ENCODE peak calls at places on chromosome 9, in eight cellular contexts. R is psoas muscle, U is fibroblast of lung, W is D721Med, Z is RWPE2, D is endodermal cell, V is BJ, H is bronchial epithelial cell. C is an unnamed sample.

GRCh38 chr9:111037744-111038335 is 430 bp downstream of the LPAR1 start:
- DNase-seq in R (peak; percentile 42), U (peak; percentile 44), W (no peak), Z (peak; percentile 68), D (peak; percentile 85), V (no peak), H (no peak), C (no peak)

GRCh38 chr9:97529363-97530076 is 28.1 kb downstream of the TMOD1 start:
- DNase-seq in R (no peak), U (peak; percentile 5), W (no peak), Z (no peak), D (no peak), V (no peak), H (peak; percentile 78), C (no peak)

GRCh38 chr9:88087906-88088305 is 50.4 kb downstream of the SPATA31C2 start:
- DNase-seq in R (no peak), U (no peak), W (no peak), Z (no peak), D (no peak), V (no peak), H (no peak), C (no peak)

GRCh38 chr9:96450613-96451544 is 910 bp downstream of the HABP4 start:
- DNase-seq in R (peak; percentile 19), U (peak; percentile 35), W (no peak), Z (no peak), D (peak; percentile 76), V (no peak), H (peak; percentile 23), C (no peak)

GRCh38 chr9:91427873-91428272 is 4.2 kb upstream of the NFIL3 start:
- DNase-seq in R (no peak), U (peak; percentile 83), W (no peak), Z (no peak), D (no peak), V (no peak), H (peak; percentile 88), C (no peak)

GRCh38 chr9:88949961-88950340 is 41.3 kb upstream of the S1PR3 start:
- DNase-seq in R (no peak), U (peak; percentile 65), W (no peak), Z (no peak), D (no peak), V (no peak), H (peak; percentile 79), C (no peak)

GRCh38 chr9:101832464-101832863 is 94.0 kb upstream of the GRIN3A start:
- DNase-seq in R (no peak), U (no peak), W (no peak), Z (no peak), D (no peak), V (no peak), H (no peak), C (no peak)

GRCh38 chr9:91547076-91547475 is 123.4 kb upstream of the NFIL3 start:
- DNase-seq in R (no peak), U (peak; percentile 84), W (no peak), Z (no peak), D (no peak), V (no peak), H (no peak), C (no peak)

GRCh38 chr9:91775011-91775707 is 174.9 kb downstream of the ROR2 start:
- DNase-seq in R (peak; percentile 54), U (peak; percentile 42), W (peak; percentile 63), Z (no peak), D (peak; percentile 92), V (no peak), H (peak; percentile 33), C (no peak)

GRCh38 chr9:757246-757881 is 84.1 kb upstream of the DMRT1 start:
- DNase-seq in R (no peak), U (peak; percentile 60), W (peak; percentile 51), Z (peak; percentile 58), D (peak; percentile 86), V (no peak), H (peak; percentile 46), C (no peak)

GRCh38 chr9:17219261-17219660 is 84.4 kb downstream of the CNTLN start:
- DNase-seq in R (no peak), U (peak; percentile 3), W (no peak), Z (no peak), D (no peak), V (no peak), H (peak; percentile 20), C (no peak)

GRCh38 chr9:87513171-87513570 is 15.5 kb downstream of the DAPK1 start:
- DNase-seq in R (no peak), U (no peak), W (no peak), Z (no peak), D (no peak), V (no peak), H (no peak), C (no peak)

GRCh38 chr9:87587356-87587745 is 89.7 kb downstream of the DAPK1 start:
- DNase-seq in R (no peak), U (no peak), W (no peak), Z (no peak), D (no peak), V (no peak), H (no peak), C (no peak)

GRCh38 chr9:71684566-71684965 is 83.7 kb downstream of the CEMIP2 start:
- DNase-seq in R (no peak), U (no peak), W (no peak), Z (no peak), D (no peak), V (no peak), H (no peak), C (no peak)

GRCh38 chr9:86891091-86891490 is 56.2 kb downstream of the GAS1 start:
- DNase-seq in R (no peak), U (no peak), W (no peak), Z (no peak), D (no peak), V (no peak), H (no peak), C (peak; percentile 29)

GRCh38 chr9:87850405-87850804 is 32.3 kb upstream of the SPATA31E1 start:
- DNase-seq in R (no peak), U (peak; percentile 84), W (no peak), Z (no peak), D (no peak), V (peak; percentile 59), H (peak; percentile 70), C (peak; percentile 65)

GRCh38 chr9:78882501-78882900 is 585.6 kb downstream of the PSAT1 start:
- DNase-seq in R (no peak), U (no peak), W (no peak), Z (no peak), D (no peak), V (no peak), H (no peak), C (no peak)

GRCh38 chr9:35732185-35733108 is at the start of the genes CREB3 and TLN1:
- DNase-seq in R (peak; percentile 98), U (peak; percentile 99), W (peak; percentile 95), Z (peak; percentile 98), D (peak; percentile 98), V (peak; percentile 96), H (peak; percentile 96), C (peak; percentile 98)
- TF ChIP-seq CTCF in R (no peak), U (no peak), W (peak; percentile 47), Z (peak; percentile 46), D (no peak), V (no peak), H (peak; percentile 3), C (peak; percentile 1)

GRCh38 chr9:70094747-70095146 is 51.1 kb downstream of the MAMDC2 start:
- DNase-seq in R (no peak), U (no peak), W (no peak), Z (no peak), D (no peak), V (no peak), H (no peak), C (no peak)

GRCh38 chr9:70093095-70093494 is 49.4 kb downstream of the MAMDC2 start:
- DNase-seq in R (no peak), U (no peak), W (no peak), Z (no peak), D (no peak), V (no peak), H (no peak), C (no peak)

GRCh38 chr9:70091103-70091502 is 47.5 kb downstream of the MAMDC2 start:
- DNase-seq in R (no peak), U (no peak), W (no peak), Z (no peak), D (no peak), V (no peak), H (no peak), C (no peak)

GRCh38 chr9:70093944-70094343 is 50.3 kb downstream of the MAMDC2 start:
- DNase-seq in R (no peak), U (no peak), W (no peak), Z (no peak), D (no peak), V (no peak), H (peak; percentile 18), C (no peak)

GRCh38 chr9:70091553-70091952 is 47.9 kb downstream of the MAMDC2 start:
- DNase-seq in R (no peak), U (no peak), W (no peak), Z (no peak), D (no peak), V (no peak), H (no peak), C (no peak)
- TF ChIP-seq CTCF in R (no peak), U (no peak), W (no peak), Z (no peak), D (no peak), V (no peak), H (no peak), C (no peak)

GRCh38 chr9:137972355-137972987 is 94.9 kb downstream of the CACNA1B start:
- DNase-seq in R (no peak), U (no peak), W (no peak), Z (peak; percentile 21), D (peak; percentile 25), V (no peak), H (no peak), C (no peak)
- TF ChIP-seq CTCF in R (no peak), U (no peak), W (no peak), Z (no peak), D (no peak), V (no peak), H (no peak), C (no peak)

DNA sequence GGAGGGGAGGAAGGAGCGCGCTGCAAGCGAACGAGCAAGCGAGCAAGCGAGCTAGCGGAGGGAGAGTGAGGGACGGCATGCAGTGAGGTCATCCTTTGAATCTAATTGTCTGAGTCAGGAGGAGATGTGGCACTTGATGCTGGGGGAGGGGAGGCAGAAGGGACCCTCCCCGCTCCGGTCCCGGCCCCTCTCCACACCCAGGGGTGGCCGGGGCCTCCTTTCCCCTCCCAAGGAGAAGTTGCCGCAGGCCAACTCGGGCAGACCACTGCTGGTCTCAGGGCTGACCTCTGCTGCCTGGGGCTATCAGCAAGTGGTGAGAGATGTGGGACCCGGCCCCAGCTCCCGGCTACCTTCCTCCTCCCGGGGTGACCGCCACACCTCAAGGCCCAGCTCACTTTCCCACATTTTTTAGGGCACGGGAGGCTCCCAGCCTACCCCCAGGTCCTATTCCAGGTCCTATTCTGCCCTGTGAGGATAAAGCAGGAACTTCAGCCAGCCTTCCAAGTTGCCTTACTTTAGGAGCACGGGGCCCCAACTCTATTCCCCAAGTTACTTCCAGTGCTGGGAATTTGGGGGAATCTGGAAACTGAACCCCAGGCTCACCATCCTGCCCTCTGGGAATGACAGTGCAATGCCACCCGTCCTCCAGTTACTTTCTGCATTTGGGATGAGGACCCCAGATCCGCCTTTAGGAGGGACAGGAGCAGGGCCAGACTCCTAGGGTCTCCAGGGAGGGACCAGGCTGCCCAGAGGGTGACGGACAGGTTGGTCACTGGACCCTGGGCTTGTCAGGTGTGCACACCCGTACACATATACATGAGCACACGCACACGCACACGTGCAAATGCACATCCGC is 11.1 kb downstream of the CNTFR start:
- DNase-seq in R (no peak), U (peak; percentile 71), W (no peak), Z (no peak), D (peak; percentile 86), V (no peak), H (peak; percentile 41), C (no peak)
- TF ChIP-seq CTCF in R (no peak), U (no peak), W (no peak), Z (no peak), D (no peak), V (no peak), H (no peak), C (no peak)

GRCh38 chr9:134099123-134099761 is 31.4 kb upstream of the BRD3 start:
- DNase-seq in R (no peak), U (peak; percentile 4), W (peak; percentile 45), Z (no peak), D (peak; percentile 84), V (no peak), H (peak; percentile 60), C (no peak)
- TF ChIP-seq CTCF in R (peak; percentile 90), U (peak; percentile 68), W (peak; percentile 60), Z (peak; percentile 75), D (peak; percentile 87), V (peak; percentile 75), H (peak; percentile 80), C (peak; percentile 60)

C was measured in AG09319.